ENCODE peak calls at places on chromosomes 11 and 22, in six cellular contexts. W, Q, Z, P, H and F are unnamed samples.

GRCh38 chr22:40405178-40406062 is 35.0 kb downstream of the SGSM3 start:
- DNase-seq in W (no peak), Q (no peak), Z (no peak), P (peak), H (no peak), F (no peak)

GRCh38 chr22:37448521-37449150 is 21.4 kb upstream of the ELFN2 start:
- DNase-seq in W (no peak), Q (no peak), Z (no peak), P (no peak), H (no peak), F (peak)

GRCh38 chr11:106988151-106988806 is 30.0 kb downstream of the GUCY1A2 start:
- DNase-seq in W (peak), Q (no peak), Z (peak), P (no peak), H (peak), F (no peak)

GRCh38 chr11:69427337-69427736 is 54.1 kb upstream of the LINC01488 start:
- DNase-seq in W (no peak), Q (no peak), Z (no peak), P (no peak), H (no peak), F (no peak)

GRCh38 chr11:58963551-58964075 is 24.3 kb downstream of the GLYATL1 start:
- DNase-seq in W (no peak), Q (no peak), Z (peak), P (peak), H (peak), F (no peak)

GRCh38 chr22:40029189-40029890 is 34.6 kb downstream of the FAM83F start:
- DNase-seq in W (no peak), Q (no peak), Z (no peak), P (no peak), H (no peak), F (no peak)

GRCh38 chr11:60970369-60970774 is 1.1 kb upstream of the CD6 start:
- DNase-seq in W (peak), Q (peak), Z (peak), P (peak), H (peak), F (no peak)

GRCh38 chr11:105611414-105611813 is 1.5 kb downstream of the GRIA4 start:
- DNase-seq in W (no peak), Q (no peak), Z (no peak), P (no peak), H (no peak), F (no peak)

GRCh38 chr11:45142241-45142885 is 4.1 kb upstream of the PRDM11 start:
- DNase-seq in W (no peak), Q (no peak), Z (peak), P (no peak), H (peak), F (no peak)

GRCh38 chr11:128965485-128965884 is 22.8 kb upstream of the TP53AIP1 start:
- DNase-seq in W (no peak), Q (no peak), Z (no peak), P (no peak), H (no peak), F (no peak)

GRCh38 chr11:11607772-11608171 is 14.0 kb downstream of the GALNT18 start:
- DNase-seq in W (no peak), Q (no peak), Z (no peak), P (no peak), H (no peak), F (no peak)

GRCh38 chr22:20238567-20239062 is 29.5 kb downstream of the RTN4R start:
- DNase-seq in W (peak), Q (peak), Z (no peak), P (peak), H (no peak), F (peak)

GRCh38 chr11:32385998-32386397 is 49.3 kb downstream of the WT1 start:
- DNase-seq in W (peak), Q (no peak), Z (peak), P (no peak), H (peak), F (no peak)